ENCODE peak calls at places on chromosome 18, in ten cellular contexts. L, A, S, N, Y, P, K, J, U and M are unnamed samples.

GRCh38 chr18:65547046-65547445 is 203.8 kb upstream of the CDH7 start:
- DNase-seq in N (no peak), U (no peak), Y (no peak), K (no peak), L (no peak), P (no peak), J (no peak), S (no peak), A (no peak), M (no peak)

GRCh38 chr18:7743256-7743655 is 176.1 kb downstream of the PTPRM start:
- DNase-seq in Y (no peak), P (no peak), N (no peak), U (no peak), S (no peak), L (no peak), J (no peak), K (no peak), A (no peak), M (no peak)

GRCh38 chr18:36335476-36336279 is 38.2 kb downstream of the FHOD3 start:
- DNase-seq in J (no peak), Y (no peak), P (no peak), K (no peak), A (no peak), N (no peak), U (no peak), L (no peak), S (no peak), M (no peak)

GRCh38 chr18:3498705-3499451 is 48.9 kb downstream of the TGIF1 start:
- DNase-seq in S (no peak), K (no peak), Y (peak; percentile 56), J (peak; percentile 73), A (peak; percentile 58), N (peak; percentile 49), L (no peak), U (peak; percentile 39), P (peak; percentile 43), M (peak; percentile 87)

GRCh38 chr18:59303656-59304055 is 14.8 kb downstream of the CPLX4 start:
- DNase-seq in A (no peak), U (no peak), N (no peak), P (no peak), L (no peak), K (no peak), Y (no peak), J (no peak), S (no peak), M (no peak)

GRCh38 chr18:72206814-72207213 is 337.3 kb downstream of the CBLN2 start:
- DNase-seq in J (no peak), Y (no peak), A (no peak), S (no peak), P (no peak), L (no peak), U (no peak), K (no peak), N (no peak), M (no peak)

GRCh38 chr18:34695300-34695699 is 14.8 kb upstream of the DTNA start:
- DNase-seq in K (no peak), L (no peak), Y (no peak), J (no peak), N (no peak), P (no peak), S (no peak), A (no peak), U (no peak), M (no peak)

GRCh38 chr18:61948842-61949438 is 56.1 kb upstream of the RNF152 start:
- DNase-seq in K (no peak), L (no peak), S (no peak), N (no peak), A (no peak), U (no peak), P (no peak), J (no peak), Y (no peak), M (no peak)

GRCh38 chr18:32378705-32379104 is 92.0 kb downstream of the GAREM1 start:
- DNase-seq in N (no peak), U (no peak), S (no peak), P (peak; percentile 7), K (no peak), Y (no peak), L (no peak), A (no peak), J (no peak), M (no peak)

GRCh38 chr18:1394966-1395365 is 490.3 kb downstream of the ADCYAP1 start:
- DNase-seq in L (no peak), N (no peak), A (no peak), S (no peak), U (no peak), P (no peak), J (no peak), K (no peak), Y (no peak), M (no peak)

GRCh38 chr18:54558609-54559585 is 32.1 kb upstream of the DYNAP start:
- DNase-seq in N (no peak), J (peak; percentile 24), L (peak; percentile 13), K (no peak), U (no peak), P (peak; percentile 25), Y (no peak), S (peak; percentile 4), A (peak; percentile 12), M (no peak)

GRCh38 chr18:74217476-74218143 is 69.3 kb downstream of the TIMM21 start:
- DNase-seq in L (no peak), S (no peak), U (no peak), J (no peak), K (no peak), N (no peak), Y (no peak), A (no peak), P (no peak), M (no peak)

GRCh38 chr18:24656571-24656971 is 196.1 kb downstream of the HRH4 start:
- DNase-seq in J (no peak), Y (no peak), N (no peak), U (no peak), A (no peak), P (no peak), S (no peak), L (peak; percentile 43), K (no peak), M (no peak)

GRCh38 chr18:79791141-79791972 is 6.4 kb upstream of the KCNG2 start:
- DNase-seq in L (peak; percentile 70), N (no peak), J (no peak), S (no peak), P (no peak), A (no peak), Y (peak; percentile 26), U (no peak), K (peak; percentile 87), M (no peak)

GRCh38 chr18:53025247-53025646 is 685.2 kb downstream of the DCC start:
- DNase-seq in L (no peak), P (no peak), S (no peak), A (no peak), Y (no peak), K (no peak), J (no peak), N (no peak), U (no peak), M (no peak)

GRCh38 chr18:60549338-60549960 is 176.9 kb upstream of the MC4R start:
- DNase-seq in K (no peak), L (peak; percentile 52), J (peak; percentile 62), P (peak; percentile 64), U (peak; percentile 78), A (peak; percentile 36), N (peak; percentile 8), Y (no peak), S (peak; percentile 18), M (peak; percentile 53)

GRCh38 chr18:53789376-53790247 is 434.9 kb downstream of the MBD2 start:
- DNase-seq in J (no peak), N (no peak), P (no peak), Y (no peak), K (no peak), A (no peak), L (no peak), U (no peak), S (no peak), M (no peak)

GRCh38 chr18:34540897-34541296 is 169.2 kb upstream of the DTNA start:
- DNase-seq in Y (no peak), P (no peak), A (no peak), N (no peak), J (no peak), K (no peak), L (no peak), U (no peak), S (no peak), M (no peak)